ENCODE peak calls at places on chromosomes 1 and 21, in four cellular contexts. S, T, J and R are unnamed samples.

GRCh38 chr21:42747746-42748351 is 94.4 kb downstream of the PDE9A start:
- DNase-seq in T (no peak), J (no peak), S (no peak), R (no peak)

GRCh38 chr1:44417351-44418021 is 12.4 kb downstream of the RNF220 start:
- DNase-seq in J (no peak), S (no peak), T (no peak), R (peak; percentile 25)

GRCh38 chr1:9437931-9438330 is 101.3 kb upstream of the SLC25A33 start:
- DNase-seq in S (no peak), J (no peak), T (no peak), R (no peak)

GRCh38 chr1:62093261-62093660 is 101.4 kb upstream of the L1TD1 start:
- DNase-seq in S (no peak), T (no peak), J (no peak), R (no peak)

GRCh38 chr1:152515454-152515823 is 1.2 kb downstream of the CRCT1 start:
- DNase-seq in S (no peak), J (no peak), T (no peak), R (peak; percentile 27)

GRCh38 chr1:223759273-223759672 is 46.9 kb downstream of the CAPN2 start:
- DNase-seq in J (no peak), S (no peak), T (no peak), R (no peak)

GRCh38 chr21:38761531-38761930 is 44.2 kb upstream of the ETS2 start:
- DNase-seq in T (no peak), J (no peak), S (no peak), R (no peak)

GRCh38 chr1:100760511-100760910 is 41.0 kb downstream of the VCAM1 start:
- DNase-seq in T (no peak), S (no peak), J (no peak), R (no peak)

GRCh38 chr21:38350681-38351080 is 93.9 kb downstream of the KCNJ15 start:
- DNase-seq in S (no peak), T (no peak), J (no peak), R (no peak)

GRCh38 chr1:46224966-46225365 is 21.8 kb downstream of the LURAP1 start:
- DNase-seq in S (no peak), J (no peak), T (no peak), R (no peak)

GRCh38 chr1:5567839-5568238 is 424.4 kb downstream of the NPHP4 start:
- DNase-seq in J (no peak), S (no peak), T (no peak), R (no peak)

GRCh38 chr1:45913183-45913924 is 109.9 kb downstream of the MAST2 start:
- DNase-seq in J (no peak), T (no peak), S (no peak), R (no peak)

GRCh38 chr1:216186816-216187215 is 236.4 kb downstream of the USH2A start:
- DNase-seq in J (no peak), T (no peak), S (no peak), R (no peak)

GRCh38 chr1:188769181-188769580 is 1708.5 kb downstream of the BRINP3 start:
- DNase-seq in T (no peak), S (no peak), J (no peak), R (no peak)

GRCh38 chr1:99784809-99785255 is 18.4 kb upstream of the FRRS1 start:
- DNase-seq in T (peak; percentile 71), J (no peak), S (no peak), R (no peak)

GRCh38 chr1:63611231-63611630 is 18.0 kb downstream of the PGM1 start:
- DNase-seq in T (no peak), J (no peak), S (peak; percentile 14), R (no peak)

GRCh38 chr1:156655151-156655903 is 13.4 kb downstream of the BCAN start:
- DNase-seq in S (no peak), J (no peak), T (no peak), R (no peak)

GRCh38 chr1:218266356-218266755 is 18.7 kb upstream of the RRP15 start:
- DNase-seq in S (no peak), J (no peak), T (no peak), R (no peak)

GRCh38 chr1:202154766-202155477 is 5.5 kb downstream of the PTPN7 start:
- DNase-seq in T (no peak), S (no peak), J (no peak), R (peak; percentile 56)

GRCh38 chr21:34936874-34937563 is 112.1 kb downstream of the RUNX1 start:
- DNase-seq in T (no peak), S (no peak), J (no peak), R (no peak)

GRCh38 chr1:220696863-220697231 is 6.7 kb downstream of the C1orf115 start:
- DNase-seq in S (no peak), T (no peak), J (no peak), R (no peak)

GRCh38 chr1:214463596-214463995 is 87.8 kb downstream of the PTPN14 start:
- DNase-seq in T (no peak), S (no peak), J (no peak), R (no peak)

GRCh38 chr1:228274452-228275153 is 66.8 kb downstream of the OBSCN start:
- DNase-seq in S (no peak), J (no peak), T (no peak), R (no peak)

GRCh38 chr1:28646040-28646439 is 2.4 kb upstream of the RNU11 start:
- DNase-seq in T (no peak), S (no peak), J (no peak), R (no peak)

GRCh38 chr1:27180037-27180436 is 25.1 kb upstream of the SLC9A1 start:
- DNase-seq in J (no peak), S (no peak), T (no peak), R (no peak)

GRCh38 chr21:46480466-46480865 is 21.8 kb downstream of the DIP2A start:
- DNase-seq in T (no peak), S (no peak), J (no peak), R (no peak)

GRCh38 chr1:234768569-234769283 is 158.7 kb upstream of the IRF2BP2 start:
- DNase-seq in S (no peak), J (peak; percentile 24), T (peak; percentile 65), R (no peak)

GRCh38 chr1:151893176-151893924 is 16.0 kb downstream of the THEM4 start:
- DNase-seq in T (no peak), S (no peak), J (no peak), R (no peak)